ENCODE peak calls at places on chromosomes 12 and 14, in nine cellular contexts. D is heart left ventricle; H is astrocyte of the spinal cord; L is glutamatergic neuron; I is omental fat pad; C is activated CD8-positive, alpha-beta T cell treated with anti-CD3 and anti-CD28 coated beads for 36 hours; N is brain microvascular endothelial cell; Y is lower lobe of right lung; W is upper lobe of left lung. T is an unnamed sample.

GRCh38 chr14:28770574-28770973 is 4.0 kb downstream of the FOXG1 start:
- DNase-seq in N (no peak), H (no peak), Y (no peak), D (no peak), W (no peak), C (no peak), L (no peak), I (no peak), T (no peak)

GRCh38 chr14:21723431-21724045 is 49.9 kb upstream of the OR4E1 start:
- DNase-seq in H (no peak), C (peak), I (no peak), D (no peak), W (no peak), L (peak), N (no peak), Y (no peak), T (no peak)

GRCh38 chr12:97568336-97569180 is 106.0 kb downstream of the RMST start:
- DNase-seq in D (no peak), L (no peak), H (no peak), N (no peak), Y (no peak), I (no peak), C (no peak), W (no peak), T (no peak)

GRCh38 chr14:61326847-61327246 is 5.5 kb downstream of the PRKCH start:
- DNase-seq in L (no peak), H (peak), I (no peak), C (no peak), D (peak), N (peak), W (no peak), Y (peak), T (no peak)

GRCh38 chr12:77031745-77032144 is 33.6 kb downstream of the E2F7 start:
- DNase-seq in N (peak), W (no peak), D (no peak), I (no peak), Y (no peak), H (peak), C (peak), L (no peak), T (no peak)

GRCh38 chr14:38961136-38961535 is 141.9 kb downstream of the SEC23A start:
- DNase-seq in D (no peak), I (no peak), W (no peak), Y (no peak), C (no peak), N (no peak), H (no peak), L (no peak), T (no peak)

GRCh38 chr12:7645395-7646177 is 20.1 kb downstream of the APOBEC1 start:
- DNase-seq in I (no peak), W (no peak), H (peak), C (peak), D (no peak), N (peak), Y (no peak), L (peak), T (no peak)

GRCh38 chr14:91649930-91650329 is 82.0 kb downstream of the CATSPERB start:
- DNase-seq in D (peak), L (no peak), N (peak), W (no peak), C (peak), H (peak), I (no peak), Y (no peak), T (no peak)

GRCh38 chr12:14393736-14394135 is 28.3 kb downstream of the ATF7IP start:
- DNase-seq in W (no peak), N (no peak), Y (no peak), D (no peak), C (no peak), H (peak), L (no peak), I (no peak), T (no peak)

GRCh38 chr14:91888641-91889476 is 21.5 kb upstream of the TC2N start:
- DNase-seq in N (no peak), D (no peak), W (peak), I (no peak), H (no peak), L (no peak), Y (no peak), C (no peak), T (no peak)

GRCh38 chr14:71321556-71322315 is 414.5 kb downstream of the PCNX1 start:
- DNase-seq in C (peak), L (no peak), W (no peak), Y (no peak), N (peak), D (no peak), H (peak), I (no peak), T (no peak)

GRCh38 chr14:55057919-55058318 is 6.5 kb downstream of the MAPK1IP1L start:
- DNase-seq in C (no peak), N (no peak), I (no peak), H (no peak), W (no peak), Y (no peak), D (no peak), L (no peak), T (no peak)

GRCh38 chr14:53399057-53399456 is 245.9 kb upstream of the DDHD1 start:
- DNase-seq in N (peak), I (no peak), W (no peak), L (no peak), C (no peak), Y (no peak), D (no peak), H (peak), T (no peak)

GRCh38 chr12:1912580-1913376 is 5.7 kb downstream of the CACNA2D4 start:
- DNase-seq in D (no peak), Y (no peak), I (no peak), H (no peak), L (no peak), N (no peak), C (no peak), W (no peak), T (no peak)

GRCh38 chr14:71482701-71483100 is 449.5 kb upstream of the RGS6 start:
- DNase-seq in Y (no peak), L (no peak), C (no peak), I (no peak), N (peak), D (no peak), W (no peak), H (no peak), T (no peak)

GRCh38 chr14:103118663-103119404 is 4.4 kb upstream of the TNFAIP2 start:
- DNase-seq in C (no peak), D (peak), N (no peak), Y (peak), I (no peak), W (peak), H (no peak), L (no peak), T (no peak)

GRCh38 chr12:116592731-116593130 is 33.5 kb downstream of the MAP1LC3B2 start:
- DNase-seq in D (no peak), C (no peak), Y (no peak), I (no peak), L (no peak), W (no peak), N (no peak), H (no peak), T (no peak)

GRCh38 chr14:68522510-68523325 is 270.1 kb downstream of the ZFP36L1 start:
- DNase-seq in H (no peak), D (no peak), N (peak), I (no peak), W (no peak), L (no peak), C (no peak), Y (no peak), T (no peak)

GRCh38 chr12:79127268-79127895 is 262.8 kb downstream of the SYT1 start:
- DNase-seq in W (no peak), I (no peak), N (peak), Y (no peak), D (no peak), H (peak), L (no peak), C (no peak), T (no peak)

GRCh38 chr12:62166525-62166924 is 93.7 kb upstream of the USP15 start:
- DNase-seq in W (no peak), I (no peak), D (no peak), H (no peak), Y (no peak), C (no peak), L (no peak), N (no peak), T (no peak)

GRCh38 chr14:51304956-51305355 is 64.9 kb downstream of the TMX1 start:
- DNase-seq in C (peak), I (no peak), Y (no peak), D (no peak), N (peak), L (no peak), H (peak), W (no peak), T (no peak)

GRCh38 chr14:67357583-67358354 is 1.8 kb downstream of the ATP6V1D start:
- DNase-seq in D (no peak), N (peak), W (peak), Y (no peak), H (no peak), C (no peak), L (no peak), I (no peak), T (no peak)

GRCh38 chr12:10101042-10101579 is 2.3 kb upstream of the CLEC1A start:
- DNase-seq in W (no peak), Y (no peak), N (no peak), C (no peak), D (no peak), I (no peak), L (no peak), H (peak), T (no peak)

GRCh38 chr12:130079254-130079653 is 83.0 kb upstream of the FZD10 start:
- DNase-seq in Y (no peak), I (no peak), W (no peak), D (no peak), N (no peak), L (no peak), C (no peak), H (no peak), T (no peak)

GRCh38 chr14:90726656-90727055 is 89.6 kb downstream of the TTC7B start:
- DNase-seq in L (no peak), Y (peak), N (peak), D (no peak), C (no peak), I (no peak), H (peak), W (no peak), T (no peak)

GRCh38 chr14:31937730-31938346 is 139.3 kb upstream of the ARHGAP5 start:
- DNase-seq in W (no peak), N (peak), C (peak), D (peak), Y (no peak), H (peak), L (no peak), I (no peak), T (no peak)

GRCh38 chr12:22541496-22541895 is 2.8 kb downstream of the C2CD5 start:
- DNase-seq in C (no peak), Y (no peak), W (no peak), H (no peak), N (no peak), L (no peak), D (no peak), I (no peak), T (no peak)

GRCh38 chr12:92424338-92424737 is 278.5 kb upstream of the PLEKHG7 start:
- DNase-seq in W (no peak), H (peak), C (no peak), D (no peak), I (no peak), Y (no peak), L (no peak), N (peak), T (no peak)

GRCh38 chr14:56118611-56119181 is 485 bp downstream of the PELI2 start:
- DNase-seq in N (no peak), H (no peak), L (no peak), C (peak), Y (peak), W (peak), I (no peak), D (peak), T (no peak)

GRCh38 chr12:88063375-88063774 is 34.2 kb upstream of the C12orf50 start:
- DNase-seq in L (no peak), W (no peak), D (no peak), H (peak), N (no peak), I (no peak), C (no peak), Y (no peak), T (no peak)

GRCh38 chr14:65359503-65359902 is 53.0 kb upstream of the FUT8 start:
- DNase-seq in W (no peak), H (no peak), C (no peak), I (no peak), L (no peak), N (no peak), D (no peak), Y (no peak), T (no peak)

GRCh38 chr12:6635856-6636521 is at the start of gene LPAR5:
- DNase-seq in I (no peak), C (peak), D (peak), Y (peak), H (peak), N (peak), L (no peak), W (peak), T (peak)

GRCh38 chr12:12946686-12947355 is 5.1 kb downstream of the GPRC5D start:
- DNase-seq in D (no peak), I (no peak), C (no peak), H (no peak), N (no peak), L (no peak), W (no peak), Y (no peak), T (no peak)

GRCh38 chr12:143964-144649 is 69.8 kb downstream of the SLC6A12 start:
- DNase-seq in C (no peak), H (peak), W (no peak), N (no peak), D (no peak), I (no peak), L (no peak), Y (no peak), T (no peak)

GRCh38 chr14:94717808-94718207 is 52.1 kb downstream of the GSC start:
- DNase-seq in H (no peak), Y (no peak), N (no peak), I (no peak), D (no peak), C (no peak), L (no peak), W (no peak), T (no peak)

GRCh38 chr14:94716976-94717375 is 52.9 kb downstream of the GSC start:
- DNase-seq in C (no peak), H (no peak), L (no peak), I (no peak), W (no peak), N (no peak), Y (no peak), D (no peak), T (no peak)

GRCh38 chr14:94722397-94722796 is 47.5 kb downstream of the GSC start:
- DNase-seq in I (no peak), D (no peak), W (no peak), Y (no peak), N (no peak), C (no peak), H (no peak), L (no peak), T (no peak)
- TF ChIP-seq CTCF in I (no peak), D (no peak), W (no peak), Y (no peak), N (no peak), C (no peak), H (no peak), L (no peak), T (no peak)

GRCh38 chr12:3342051-3342450 is 149.0 kb upstream of the PRMT8 start:
- DNase-seq in W (no peak), N (peak), L (peak), C (peak), I (no peak), D (peak), Y (no peak), H (peak), T (no peak)
- TF ChIP-seq CTCF in W (peak), N (peak), L (peak), C (no peak), I (no peak), D (peak), Y (peak), H (peak), T (no peak)

GRCh38 chr12:46005151-46005797 is 14.9 kb upstream of the SCAF11 start:
- DNase-seq in H (no peak), L (no peak), W (no peak), C (no peak), D (no peak), I (no peak), Y (no peak), N (no peak), T (no peak)
- TF ChIP-seq CTCF in H (no peak), L (no peak), W (no peak), C (peak), D (peak), I (no peak), Y (no peak), N (peak), T (no peak)

GRCh38 chr14:104792945-104793702 is 2.4 kb downstream of the AKT1 start:
- DNase-seq in W (peak), L (no peak), I (no peak), Y (no peak), C (no peak), D (no peak), N (no peak), H (no peak), T (no peak)
- TF ChIP-seq CTCF in W (no peak), L (peak), I (no peak), Y (no peak), C (no peak), D (no peak), N (peak), H (peak), T (no peak)

GRCh38 chr14:72553161-72553560 is 340.7 kb downstream of the DPF3 start:
- DNase-seq in D (no peak), I (no peak), W (no peak), H (no peak), L (no peak), N (no peak), C (no peak), Y (no peak), T (no peak)

GRCh38 chr14:72554401-72554800 is 339.5 kb downstream of the DPF3 start:
- DNase-seq in L (no peak), I (no peak), C (no peak), Y (no peak), H (no peak), D (no peak), N (no peak), W (no peak), T (no peak)

GRCh38 chr14:72555609-72556000 is 338.3 kb downstream of the DPF3 start:
- DNase-seq in C (no peak), L (no peak), D (no peak), Y (no peak), N (no peak), I (no peak), W (no peak), H (no peak), T (no peak)

GRCh38 chr14:72553656-72554055 is 340.2 kb downstream of the DPF3 start:
- DNase-seq in Y (no peak), N (no peak), W (no peak), L (no peak), I (no peak), H (no peak), C (no peak), D (no peak), T (no peak)

DNA sequence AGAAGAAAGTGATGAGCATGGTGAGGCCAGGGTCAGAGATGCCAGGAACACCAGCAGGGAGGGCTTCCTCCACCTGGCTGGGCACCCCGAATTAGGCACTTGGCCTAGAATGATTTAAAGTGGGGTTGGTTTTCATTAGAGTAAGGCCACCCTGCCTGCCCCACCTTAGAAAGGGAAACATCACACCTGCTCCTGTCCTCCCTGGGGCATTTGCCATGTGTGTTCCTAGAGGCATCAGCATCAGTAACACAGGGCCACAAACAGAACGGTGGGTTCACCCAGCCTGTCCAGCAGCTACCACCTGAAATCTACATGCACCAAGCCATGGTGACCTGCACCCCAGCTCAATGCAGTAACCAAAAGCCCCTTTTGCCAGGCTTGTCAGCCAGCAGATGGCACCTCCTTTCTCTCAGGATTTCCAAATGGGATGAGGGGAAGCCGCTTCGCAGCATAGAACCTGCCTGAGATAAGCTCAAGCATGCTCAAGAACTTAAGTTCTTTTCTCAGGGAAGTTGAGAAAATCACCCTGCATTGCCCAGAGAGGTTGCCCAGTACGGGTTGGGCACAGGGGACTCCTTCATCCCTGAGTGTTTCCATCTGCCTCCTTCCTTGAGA is 338.8 kb downstream of the DPF3 start:
- DNase-seq in L (no peak), Y (no peak), D (no peak), I (no peak), N (no peak), C (no peak), W (no peak), H (no peak), T (no peak)
- TF ChIP-seq CTCF in L (no peak), Y (no peak), D (peak), I (no peak), N (peak), C (no peak), W (no peak), H (no peak), T (no peak)